ENCODE peak calls at places on chromosome 10, in four cellular contexts. One of them, this sample, is unnamed.

GRCh38 chr10:52066383-52066782 is 247.7 kb upstream of the DKK1 start:
- DNase-seq in K562: no peak
- DNase-seq in HepG2: no peak
- DNase-seq in GM12878: no peak
- DNase-seq in this sample: no peak

GRCh38 chr10:43214071-43214955 is 52.6 kb downstream of the RASGEF1A start:
- DNase-seq in K562: no peak
- DNase-seq in HepG2: no peak
- DNase-seq in GM12878: no peak
- DNase-seq in this sample: no peak

GRCh38 chr10:124119933-124120332 is 26.5 kb upstream of the CHST15 start:
- DNase-seq in K562: no peak
- DNase-seq in HepG2: no peak
- DNase-seq in GM12878: no peak
- DNase-seq in this sample: no peak

GRCh38 chr10:86340176-86340990 is 26.2 kb downstream of the GRID1 start:
- DNase-seq in K562: no peak
- DNase-seq in HepG2: no peak
- DNase-seq in GM12878: no peak
- DNase-seq in this sample: no peak

GRCh38 chr10:106499448-106499847 is 665.1 kb downstream of the SORCS1 start:
- DNase-seq in K562: no peak
- DNase-seq in HepG2: no peak
- DNase-seq in GM12878: no peak
- DNase-seq in this sample: no peak

GRCh38 chr10:30820282-30820991 is 190.9 kb upstream of the LYZL2 start:
- DNase-seq in K562: no peak
- DNase-seq in HepG2: no peak
- DNase-seq in GM12878: no peak
- DNase-seq in this sample: no peak

GRCh38 chr10:73992899-73993788 is 4.8 kb upstream of the VCL start:
- DNase-seq in K562: no peak
- DNase-seq in HepG2: no peak
- DNase-seq in GM12878: no peak
- DNase-seq in this sample: no peak

GRCh38 chr10:16965740-16966447 is 148.7 kb upstream of the RSU1 start:
- DNase-seq in K562: no peak
- DNase-seq in HepG2: peak
- DNase-seq in GM12878: no peak
- DNase-seq in this sample: peak

GRCh38 chr10:43068136-43068395 is 8.8 kb upstream of the RET start:
- DNase-seq in K562: no peak
- DNase-seq in HepG2: no peak
- DNase-seq in GM12878: no peak
- DNase-seq in this sample: no peak

DNA sequence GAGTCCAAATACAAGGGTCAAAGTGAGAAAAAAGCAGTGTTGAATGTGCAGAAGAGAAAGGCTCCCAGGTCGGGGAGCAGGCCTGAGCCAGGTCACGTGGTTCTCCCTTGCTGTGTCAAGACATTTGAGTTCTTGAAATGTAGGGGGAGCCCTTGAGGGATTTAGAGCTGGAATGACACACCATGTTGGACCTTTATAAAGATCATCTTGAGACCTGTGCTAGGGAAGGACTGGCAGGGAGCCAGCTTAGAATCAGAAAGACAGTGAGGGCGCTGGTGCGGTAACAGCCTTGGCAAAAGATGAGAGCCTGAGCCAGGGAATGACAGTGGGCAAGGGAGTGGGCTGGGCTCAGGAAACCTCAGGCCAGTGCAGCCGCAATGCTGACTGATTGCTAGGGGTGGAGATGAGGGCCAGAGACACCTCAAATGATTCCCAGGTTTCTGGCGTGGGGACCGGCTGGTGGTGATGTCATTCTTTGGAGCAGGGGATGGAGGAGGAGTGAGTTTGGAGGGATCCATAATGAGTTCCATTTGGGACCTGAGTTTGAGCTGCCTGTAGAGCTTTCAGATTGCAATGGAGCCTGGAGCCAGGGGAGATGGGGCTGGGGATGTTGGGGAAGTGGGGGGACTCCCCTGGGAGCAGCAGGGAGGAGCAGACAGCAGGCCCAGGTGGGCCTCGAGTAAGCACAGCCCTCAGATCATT is 120.2 kb downstream of the PTPN20 start:
- DNase-seq in K562: peak
- DNase-seq in HepG2: no peak
- DNase-seq in GM12878: no peak
- DNase-seq in this sample: no peak
- TF ChIP-seq CBX5 in K562: no peak
- TF ChIP-seq CBX5 in HepG2: no peak
- TF ChIP-seq CBX5 in GM12878: no peak
- TF ChIP-seq CBX5 in this sample: no peak

DNA sequence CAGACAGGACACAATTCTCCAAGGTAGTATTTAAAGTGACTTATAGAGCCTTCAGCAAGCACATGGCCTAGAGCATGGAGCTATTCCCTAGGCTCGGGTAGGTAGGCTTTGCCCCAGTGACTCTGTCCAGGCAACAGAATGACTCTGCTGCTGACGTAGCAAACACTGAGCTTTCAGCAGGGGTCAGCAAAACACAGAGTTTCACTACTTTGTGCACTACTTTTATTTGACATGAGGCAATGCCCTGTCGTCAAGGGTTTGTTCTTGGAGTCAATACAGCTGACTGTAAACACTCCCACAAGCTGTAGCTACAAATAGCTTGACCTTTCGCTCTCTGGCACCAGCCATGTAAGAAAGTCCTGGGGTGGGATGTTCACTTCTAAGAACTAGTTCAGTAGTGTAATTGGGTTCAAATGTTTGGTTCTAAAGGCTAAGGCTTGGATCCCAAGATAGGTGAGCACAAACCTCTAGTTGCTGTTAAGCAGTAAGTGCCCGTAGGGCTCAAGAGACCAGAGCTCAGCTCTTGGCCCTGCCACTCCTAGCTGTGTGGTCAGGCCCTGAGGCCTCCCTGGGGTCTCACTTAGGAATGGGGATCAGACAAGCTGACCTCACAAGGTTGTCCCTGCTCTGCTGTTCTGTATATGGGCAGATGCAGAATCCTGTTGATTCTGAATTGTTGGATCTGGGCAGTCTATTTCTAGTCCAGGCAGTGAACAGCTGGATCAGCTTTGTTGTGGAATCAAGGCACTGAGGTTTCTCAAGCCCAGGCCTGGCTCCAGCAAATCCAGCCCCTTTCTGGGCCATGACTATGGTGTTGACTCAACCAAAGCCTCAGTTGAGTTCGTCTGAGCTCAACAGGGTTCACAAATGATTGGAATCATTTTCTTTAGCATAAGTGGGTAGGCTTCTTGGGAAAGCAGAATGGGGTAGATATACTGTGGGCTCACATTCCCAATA is 10.7 kb downstream of the NODAL start:
- DNase-seq in K562: no peak
- DNase-seq in HepG2: peak
- DNase-seq in GM12878: no peak
- DNase-seq in this sample: no peak
- TF ChIP-seq CBX5 in K562: no peak
- TF ChIP-seq CBX5 in HepG2: no peak
- TF ChIP-seq CBX5 in GM12878: no peak
- TF ChIP-seq CBX5 in this sample: no peak

GRCh38 chr10:128095023-128095752 is 31.0 kb downstream of the MKI67 start:
- DNase-seq in K562: no peak
- DNase-seq in HepG2: no peak
- DNase-seq in GM12878: no peak
- DNase-seq in this sample: no peak
- TF ChIP-seq CBX5 in K562: no peak
- TF ChIP-seq CBX5 in HepG2: no peak
- TF ChIP-seq CBX5 in GM12878: no peak
- TF ChIP-seq CBX5 in this sample: no peak

DNA sequence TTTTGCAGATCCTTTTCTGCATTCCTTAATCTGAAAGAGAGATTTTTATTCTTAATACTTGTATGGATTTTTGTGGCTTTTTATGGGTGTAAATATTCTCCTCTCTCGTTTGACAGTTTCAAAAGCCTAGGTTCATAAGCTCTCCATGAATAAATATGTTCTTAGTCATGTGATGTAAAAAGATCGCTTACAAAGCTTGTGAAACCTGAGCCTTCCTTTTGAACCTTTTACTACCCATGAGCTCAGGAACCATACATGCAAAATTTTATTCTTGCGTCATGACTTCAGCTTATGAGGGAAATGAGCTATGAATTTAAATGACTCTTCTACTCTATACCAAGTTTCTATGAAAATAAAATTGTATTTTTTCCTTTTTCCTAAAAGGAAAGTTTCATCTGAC is 98.7 kb downstream of the POLL start:
- DNase-seq in K562: no peak
- DNase-seq in HepG2: peak
- DNase-seq in GM12878: no peak
- DNase-seq in this sample: no peak
- TF ChIP-seq CBX5 in K562: no peak
- TF ChIP-seq CBX5 in HepG2: no peak
- TF ChIP-seq CBX5 in GM12878: no peak
- TF ChIP-seq CBX5 in this sample: no peak

GRCh38 chr10:130454543-130455000 is 318.4 kb downstream of the GLRX3 start:
- DNase-seq in K562: no peak
- DNase-seq in HepG2: no peak
- DNase-seq in GM12878: no peak
- DNase-seq in this sample: no peak
- TF ChIP-seq CBX5 in K562: no peak
- TF ChIP-seq CBX5 in HepG2: no peak
- TF ChIP-seq CBX5 in GM12878: no peak
- TF ChIP-seq CBX5 in this sample: no peak